ENCODE peak calls at places on chromosome 7, in eight cellular contexts. One of them, this sample, is unnamed.

GRCh38 chr7:55306331-55306730 is 58.8 kb upstream of the LANCL2 start:
- DNase-seq in ascending aorta: no peak
- DNase-seq in bronchial epithelial cell: peak; percentile 24
- DNase-seq in naive thymus-derived CD4-positive, alpha-beta T cell: no peak
- DNase-seq in heart right ventricle: no peak
- DNase-seq in psoas muscle: no peak
- DNase-seq in sigmoid colon: no peak
- DNase-seq in CD4-positive, CD25-positive, alpha-beta regulatory T cell: no peak
- DNase-seq in this sample: no peak

GRCh38 chr7:121398246-121398645 is 2.1 kb upstream of the FAM3C start:
- DNase-seq in bronchial epithelial cell: no peak
- DNase-seq in psoas muscle: no peak
- DNase-seq in naive thymus-derived CD4-positive, alpha-beta T cell: no peak
- DNase-seq in sigmoid colon: no peak
- DNase-seq in CD4-positive, CD25-positive, alpha-beta regulatory T cell: no peak
- DNase-seq in ascending aorta: no peak
- DNase-seq in heart right ventricle: no peak
- DNase-seq in this sample: no peak

GRCh38 chr7:55871932-55872485 is 9.5 kb upstream of the SEPTIN14 start:
- DNase-seq in ascending aorta: no peak
- DNase-seq in CD4-positive, CD25-positive, alpha-beta regulatory T cell: no peak
- DNase-seq in psoas muscle: no peak
- DNase-seq in bronchial epithelial cell: no peak
- DNase-seq in heart right ventricle: no peak
- DNase-seq in sigmoid colon: no peak
- DNase-seq in naive thymus-derived CD4-positive, alpha-beta T cell: no peak
- DNase-seq in this sample: no peak

GRCh38 chr7:140035400-140036223 is 27.1 kb downstream of the PARP12 start:
- DNase-seq in sigmoid colon: no peak
- DNase-seq in ascending aorta: no peak
- DNase-seq in CD4-positive, CD25-positive, alpha-beta regulatory T cell: no peak
- DNase-seq in heart right ventricle: no peak
- DNase-seq in naive thymus-derived CD4-positive, alpha-beta T cell: no peak
- DNase-seq in psoas muscle: no peak
- DNase-seq in bronchial epithelial cell: peak; percentile 88
- DNase-seq in this sample: no peak

GRCh38 chr7:56686276-56686859 is 445.9 kb downstream of the ZNF479 start:
- DNase-seq in bronchial epithelial cell: no peak
- DNase-seq in psoas muscle: no peak
- DNase-seq in ascending aorta: no peak
- DNase-seq in sigmoid colon: no peak
- DNase-seq in heart right ventricle: no peak
- DNase-seq in naive thymus-derived CD4-positive, alpha-beta T cell: no peak
- DNase-seq in CD4-positive, CD25-positive, alpha-beta regulatory T cell: no peak
- DNase-seq in this sample: no peak

GRCh38 chr7:36598056-36598675 is 126.1 kb downstream of the AOAH start:
- DNase-seq in naive thymus-derived CD4-positive, alpha-beta T cell: no peak
- DNase-seq in bronchial epithelial cell: no peak
- DNase-seq in ascending aorta: no peak
- DNase-seq in sigmoid colon: no peak
- DNase-seq in CD4-positive, CD25-positive, alpha-beta regulatory T cell: no peak
- DNase-seq in heart right ventricle: no peak
- DNase-seq in psoas muscle: no peak
- DNase-seq in this sample: no peak

GRCh38 chr7:106018566-106019338 is 55.7 kb downstream of the CDHR3 start:
- DNase-seq in heart right ventricle: no peak
- DNase-seq in CD4-positive, CD25-positive, alpha-beta regulatory T cell: no peak
- DNase-seq in bronchial epithelial cell: no peak
- DNase-seq in ascending aorta: no peak
- DNase-seq in naive thymus-derived CD4-positive, alpha-beta T cell: no peak
- DNase-seq in psoas muscle: no peak
- DNase-seq in sigmoid colon: no peak
- DNase-seq in this sample: no peak

GRCh38 chr7:141072548-141073172 is 1.2 kb upstream of the TMEM178B start:
- DNase-seq in naive thymus-derived CD4-positive, alpha-beta T cell: no peak
- DNase-seq in sigmoid colon: peak; percentile 78
- DNase-seq in heart right ventricle: peak; percentile 71
- DNase-seq in ascending aorta: no peak
- DNase-seq in CD4-positive, CD25-positive, alpha-beta regulatory T cell: no peak
- DNase-seq in bronchial epithelial cell: peak; percentile 29
- DNase-seq in psoas muscle: peak; percentile 86
- DNase-seq in this sample: no peak

GRCh38 chr7:142066536-142066935 is 45.0 kb upstream of the MGAM2 start:
- DNase-seq in bronchial epithelial cell: no peak
- DNase-seq in heart right ventricle: no peak
- DNase-seq in sigmoid colon: no peak
- DNase-seq in CD4-positive, CD25-positive, alpha-beta regulatory T cell: no peak
- DNase-seq in naive thymus-derived CD4-positive, alpha-beta T cell: no peak
- DNase-seq in psoas muscle: no peak
- DNase-seq in ascending aorta: no peak
- DNase-seq in this sample: no peak

GRCh38 chr7:121204537-121204936 is 124.3 kb upstream of the WNT16 start:
- DNase-seq in ascending aorta: no peak
- DNase-seq in bronchial epithelial cell: peak; percentile 16
- DNase-seq in psoas muscle: peak; percentile 48
- DNase-seq in sigmoid colon: no peak
- DNase-seq in heart right ventricle: peak; percentile 39
- DNase-seq in naive thymus-derived CD4-positive, alpha-beta T cell: no peak
- DNase-seq in CD4-positive, CD25-positive, alpha-beta regulatory T cell: no peak
- DNase-seq in this sample: no peak

GRCh38 chr7:49767719-49768118 is 5.7 kb upstream of the VWC2 start:
- DNase-seq in bronchial epithelial cell: no peak
- DNase-seq in sigmoid colon: no peak
- DNase-seq in heart right ventricle: no peak
- DNase-seq in naive thymus-derived CD4-positive, alpha-beta T cell: no peak
- DNase-seq in psoas muscle: no peak
- DNase-seq in ascending aorta: no peak
- DNase-seq in CD4-positive, CD25-positive, alpha-beta regulatory T cell: no peak
- DNase-seq in this sample: no peak

GRCh38 chr7:108611268-108611667 is 41.6 kb downstream of the DNAJB9 start:
- DNase-seq in heart right ventricle: no peak
- DNase-seq in CD4-positive, CD25-positive, alpha-beta regulatory T cell: no peak
- DNase-seq in bronchial epithelial cell: peak; percentile 33
- DNase-seq in ascending aorta: no peak
- DNase-seq in psoas muscle: no peak
- DNase-seq in naive thymus-derived CD4-positive, alpha-beta T cell: no peak
- DNase-seq in sigmoid colon: no peak
- DNase-seq in this sample: no peak

GRCh38 chr7:82444220-82445049 is 858 bp upstream of the CACNA2D1 start:
- DNase-seq in psoas muscle: no peak
- DNase-seq in bronchial epithelial cell: peak; percentile 15
- DNase-seq in CD4-positive, CD25-positive, alpha-beta regulatory T cell: no peak
- DNase-seq in heart right ventricle: no peak
- DNase-seq in naive thymus-derived CD4-positive, alpha-beta T cell: no peak
- DNase-seq in ascending aorta: no peak
- DNase-seq in sigmoid colon: no peak
- DNase-seq in this sample: no peak

GRCh38 chr7:82443801-82444219 is 233 bp upstream of the CACNA2D1 start:
- DNase-seq in bronchial epithelial cell: peak; percentile 22
- DNase-seq in naive thymus-derived CD4-positive, alpha-beta T cell: no peak
- DNase-seq in ascending aorta: peak; percentile 38
- DNase-seq in heart right ventricle: peak; percentile 88
- DNase-seq in psoas muscle: peak; percentile 94
- DNase-seq in sigmoid colon: peak; percentile 96
- DNase-seq in CD4-positive, CD25-positive, alpha-beta regulatory T cell: no peak
- DNase-seq in this sample: peak; percentile 79

GRCh38 chr7:82442492-82443043 is 1.0 kb downstream of the CACNA2D1 start:
- DNase-seq in bronchial epithelial cell: peak; percentile 28
- DNase-seq in naive thymus-derived CD4-positive, alpha-beta T cell: no peak
- DNase-seq in sigmoid colon: peak; percentile 60
- DNase-seq in ascending aorta: no peak
- DNase-seq in psoas muscle: peak; percentile 56
- DNase-seq in CD4-positive, CD25-positive, alpha-beta regulatory T cell: no peak
- DNase-seq in heart right ventricle: peak; percentile 11
- DNase-seq in this sample: no peak

GRCh38 chr7:82441916-82442478 is 1.6 kb downstream of the CACNA2D1 start:
- DNase-seq in bronchial epithelial cell: peak; percentile 52
- DNase-seq in psoas muscle: no peak
- DNase-seq in heart right ventricle: no peak
- DNase-seq in ascending aorta: no peak
- DNase-seq in sigmoid colon: no peak
- DNase-seq in naive thymus-derived CD4-positive, alpha-beta T cell: no peak
- DNase-seq in CD4-positive, CD25-positive, alpha-beta regulatory T cell: no peak
- DNase-seq in this sample: no peak

GRCh38 chr7:82443044-82443800 is at the start of gene CACNA2D1:
- DNase-seq in bronchial epithelial cell: no peak
- DNase-seq in naive thymus-derived CD4-positive, alpha-beta T cell: no peak
- DNase-seq in psoas muscle: peak; percentile 76
- DNase-seq in sigmoid colon: peak; percentile 67
- DNase-seq in CD4-positive, CD25-positive, alpha-beta regulatory T cell: no peak
- DNase-seq in heart right ventricle: peak; percentile 27
- DNase-seq in ascending aorta: no peak
- DNase-seq in this sample: no peak
- H3K4me3 ChIP-seq in bronchial epithelial cell: peak within 1 kb of the TSS; percentile 46
- H3K4me3 ChIP-seq in naive thymus-derived CD4-positive, alpha-beta T cell: no peak within 1 kb of the TSS
- H3K4me3 ChIP-seq in psoas muscle: peak within 1 kb of the TSS; percentile 79
- H3K4me3 ChIP-seq in sigmoid colon: peak within 1 kb of the TSS; percentile 84
- H3K4me3 ChIP-seq in CD4-positive, CD25-positive, alpha-beta regulatory T cell: no peak within 1 kb of the TSS
- H3K4me3 ChIP-seq in heart right ventricle: peak within 1 kb of the TSS; percentile 50
- H3K4me3 ChIP-seq in ascending aorta: peak within 1 kb of the TSS; percentile 81
- H3K4me3 ChIP-seq in this sample: peak within 1 kb of the TSS; percentile 93

GRCh38 chr7:94368371-94368791 is 26.3 kb upstream of the COL1A2 start:
- DNase-seq in CD4-positive, CD25-positive, alpha-beta regulatory T cell: no peak
- DNase-seq in psoas muscle: no peak
- DNase-seq in bronchial epithelial cell: peak; percentile 21
- DNase-seq in sigmoid colon: no peak
- DNase-seq in ascending aorta: no peak
- DNase-seq in naive thymus-derived CD4-positive, alpha-beta T cell: no peak
- DNase-seq in heart right ventricle: peak; percentile 22
- DNase-seq in this sample: no peak
- H3K4me3 ChIP-seq in CD4-positive, CD25-positive, alpha-beta regulatory T cell: no peak overlapping the region
- H3K4me3 ChIP-seq in psoas muscle: peak overlapping the region; percentile 15
- H3K4me3 ChIP-seq in bronchial epithelial cell: no peak overlapping the region
- H3K4me3 ChIP-seq in sigmoid colon: peak overlapping the region; percentile 29
- H3K4me3 ChIP-seq in ascending aorta: peak overlapping the region; percentile 51
- H3K4me3 ChIP-seq in naive thymus-derived CD4-positive, alpha-beta T cell: no peak overlapping the region
- H3K4me3 ChIP-seq in heart right ventricle: peak overlapping the region; percentile 1
- H3K4me3 ChIP-seq in this sample: peak overlapping the region; percentile 18

GRCh38 chr7:134527979-134528371 is 608 bp downstream of the AKR1B10 start:
- DNase-seq in psoas muscle: peak; percentile 82
- DNase-seq in CD4-positive, CD25-positive, alpha-beta regulatory T cell: no peak
- DNase-seq in bronchial epithelial cell: peak; percentile 63
- DNase-seq in ascending aorta: no peak
- DNase-seq in naive thymus-derived CD4-positive, alpha-beta T cell: no peak
- DNase-seq in sigmoid colon: no peak
- DNase-seq in heart right ventricle: no peak
- DNase-seq in this sample: no peak
- H3K4me3 ChIP-seq in psoas muscle: peak overlapping the region; percentile 48
- H3K4me3 ChIP-seq in CD4-positive, CD25-positive, alpha-beta regulatory T cell: no peak overlapping the region
- H3K4me3 ChIP-seq in bronchial epithelial cell: peak overlapping the region; percentile 23
- H3K4me3 ChIP-seq in ascending aorta: no peak overlapping the region
- H3K4me3 ChIP-seq in naive thymus-derived CD4-positive, alpha-beta T cell: no peak overlapping the region
- H3K4me3 ChIP-seq in sigmoid colon: no peak overlapping the region
- H3K4me3 ChIP-seq in heart right ventricle: no peak overlapping the region
- H3K4me3 ChIP-seq in this sample: no peak overlapping the region

DNA sequence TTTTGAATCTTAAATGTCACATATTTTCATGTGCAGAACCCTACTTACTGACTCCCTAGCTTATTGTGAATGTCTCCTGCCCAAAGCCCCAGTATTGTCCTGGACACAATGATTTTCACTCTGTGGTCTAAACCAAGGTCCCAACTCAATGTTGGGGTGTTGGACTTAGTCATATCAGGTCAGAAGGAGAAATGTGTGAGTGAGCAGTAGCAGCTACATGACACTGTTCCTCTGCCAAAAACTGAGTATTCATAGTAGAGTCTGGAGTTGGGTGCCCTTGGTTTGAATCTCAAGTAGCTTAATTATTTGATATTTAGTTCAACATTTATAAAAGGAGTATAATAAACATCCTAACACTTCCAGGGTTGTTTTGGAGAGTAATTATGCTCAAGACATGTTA is 141.0 kb downstream of the CHRM2 start:
- DNase-seq in ascending aorta: no peak
- DNase-seq in naive thymus-derived CD4-positive, alpha-beta T cell: no peak
- DNase-seq in bronchial epithelial cell: no peak
- DNase-seq in psoas muscle: no peak
- DNase-seq in heart right ventricle: no peak
- DNase-seq in sigmoid colon: no peak
- DNase-seq in CD4-positive, CD25-positive, alpha-beta regulatory T cell: no peak
- DNase-seq in this sample: no peak
- H3K4me3 ChIP-seq in ascending aorta: no peak overlapping the region
- H3K4me3 ChIP-seq in naive thymus-derived CD4-positive, alpha-beta T cell: no peak overlapping the region
- H3K4me3 ChIP-seq in bronchial epithelial cell: no peak overlapping the region
- H3K4me3 ChIP-seq in psoas muscle: no peak overlapping the region
- H3K4me3 ChIP-seq in heart right ventricle: no peak overlapping the region
- H3K4me3 ChIP-seq in sigmoid colon: no peak overlapping the region
- H3K4me3 ChIP-seq in CD4-positive, CD25-positive, alpha-beta regulatory T cell: no peak overlapping the region
- H3K4me3 ChIP-seq in this sample: no peak overlapping the region

GRCh38 chr7:1669486-1669951 is 558 bp upstream of the ELFN1 start:
- DNase-seq in naive thymus-derived CD4-positive, alpha-beta T cell: no peak
- DNase-seq in ascending aorta: no peak
- DNase-seq in heart right ventricle: no peak
- DNase-seq in bronchial epithelial cell: no peak
- DNase-seq in CD4-positive, CD25-positive, alpha-beta regulatory T cell: no peak
- DNase-seq in psoas muscle: peak; percentile 15
- DNase-seq in sigmoid colon: peak; percentile 17
- DNase-seq in this sample: no peak
- H3K4me3 ChIP-seq in naive thymus-derived CD4-positive, alpha-beta T cell: no peak overlapping the region
- H3K4me3 ChIP-seq in ascending aorta: peak overlapping the region; percentile 55
- H3K4me3 ChIP-seq in heart right ventricle: peak overlapping the region; percentile 42
- H3K4me3 ChIP-seq in bronchial epithelial cell: peak overlapping the region; percentile 14
- H3K4me3 ChIP-seq in CD4-positive, CD25-positive, alpha-beta regulatory T cell: no peak overlapping the region
- H3K4me3 ChIP-seq in psoas muscle: peak overlapping the region; percentile 55
- H3K4me3 ChIP-seq in sigmoid colon: peak overlapping the region; percentile 35
- H3K4me3 ChIP-seq in this sample: peak overlapping the region; percentile 54

DNA sequence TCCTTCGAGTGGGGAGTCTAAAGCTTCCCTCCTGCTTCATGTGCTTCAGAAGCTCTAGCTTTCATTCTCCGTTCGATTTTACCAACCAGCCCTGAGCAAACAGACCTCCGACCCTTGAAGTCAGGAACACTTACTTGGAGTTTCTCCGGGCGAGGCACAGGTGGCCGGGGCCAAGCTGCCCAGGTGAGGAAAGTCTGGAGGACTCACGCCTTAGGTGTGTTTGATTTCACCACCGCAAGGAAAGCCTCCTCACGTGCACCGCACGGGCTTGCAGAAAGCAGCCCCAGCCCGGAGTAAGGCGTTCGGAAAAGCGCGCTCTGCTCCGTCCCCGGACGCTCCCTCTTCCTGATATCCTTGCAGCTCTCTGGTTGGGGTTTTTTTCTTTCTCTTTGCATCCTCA is 30.1 kb upstream of the CNPY1 start:
- DNase-seq in bronchial epithelial cell: no peak
- DNase-seq in ascending aorta: no peak
- DNase-seq in psoas muscle: no peak
- DNase-seq in sigmoid colon: peak; percentile 43
- DNase-seq in heart right ventricle: no peak
- DNase-seq in CD4-positive, CD25-positive, alpha-beta regulatory T cell: no peak
- DNase-seq in naive thymus-derived CD4-positive, alpha-beta T cell: no peak
- DNase-seq in this sample: peak; percentile 33
- H3K4me3 ChIP-seq in bronchial epithelial cell: no peak overlapping the region
- H3K4me3 ChIP-seq in ascending aorta: no peak overlapping the region
- H3K4me3 ChIP-seq in psoas muscle: no peak overlapping the region
- H3K4me3 ChIP-seq in sigmoid colon: no peak overlapping the region
- H3K4me3 ChIP-seq in heart right ventricle: no peak overlapping the region
- H3K4me3 ChIP-seq in CD4-positive, CD25-positive, alpha-beta regulatory T cell: no peak overlapping the region
- H3K4me3 ChIP-seq in naive thymus-derived CD4-positive, alpha-beta T cell: no peak overlapping the region
- H3K4me3 ChIP-seq in this sample: no peak overlapping the region

This sample was measured in suprapubic skin.